ENCODE peak calls at places on chromosome 11, in seven cellular contexts. Z is H1, U is A549, I is transverse colon, R is ovary, E is HepG2, M is esophagus squamous epithelium. Q is an unnamed sample.

GRCh38 chr11:79321282-79321681 is 119.5 kb downstream of the TENM4 start:
- DNase-seq in U (no peak), Z (no peak), E (no peak), I (no peak), M (no peak), R (no peak), Q (no peak)

GRCh38 chr11:58837707-58838388 is 6.7 kb downstream of the GLYATL2 start:
- DNase-seq in Z (no peak), U (no peak), I (no peak), R (no peak), E (no peak), M (no peak), Q (no peak)

GRCh38 chr11:122046846-122047245 is 69.2 kb downstream of the BLID start:
- DNase-seq in E (no peak), U (no peak), M (no peak), I (no peak), Z (no peak), R (no peak), Q (no peak)

GRCh38 chr11:99069831-99070444 is 49.2 kb downstream of the CNTN5 start:
- DNase-seq in U (no peak), M (no peak), Z (peak), R (no peak), I (peak), E (peak), Q (peak)

GRCh38 chr11:70631624-70632047 is 233.3 kb downstream of the CTTN start:
- DNase-seq in R (no peak), M (no peak), U (no peak), I (no peak), E (no peak), Z (no peak), Q (no peak)

GRCh38 chr11:83008581-83008923 is 63.1 kb downstream of the RAB30 start:
- DNase-seq in R (no peak), E (peak), I (no peak), Z (no peak), M (no peak), U (no peak), Q (no peak)

GRCh38 chr11:8705171-8705570 is 22.6 kb downstream of the RPL27A start:
- DNase-seq in U (no peak), E (no peak), R (no peak), I (no peak), Z (no peak), M (no peak), Q (no peak)

GRCh38 chr11:126864934-126865333 is 135.6 kb downstream of the KIRREL3 start:
- DNase-seq in Z (no peak), R (no peak), E (no peak), M (no peak), I (no peak), U (no peak), Q (no peak)

GRCh38 chr11:35014352-35014751 is 97.9 kb downstream of the PDHX start:
- DNase-seq in I (no peak), Z (no peak), E (no peak), M (no peak), R (no peak), U (no peak), Q (no peak)

GRCh38 chr11:10998674-10999073 is 140.8 kb upstream of the ZBED5 start:
- DNase-seq in U (no peak), E (no peak), I (no peak), Z (no peak), M (no peak), R (no peak), Q (no peak)

GRCh38 chr11:1303196-1303821 is 6.1 kb downstream of the TOLLIP start:
- DNase-seq in U (no peak), R (no peak), Z (no peak), E (no peak), I (peak), M (no peak), Q (no peak)

GRCh38 chr11:24391165-24391564 is 105.7 kb upstream of the LUZP2 start:
- DNase-seq in I (no peak), U (no peak), R (no peak), M (no peak), Z (no peak), E (no peak), Q (no peak)

GRCh38 chr11:73787051-73787642 is 527 bp upstream of the MRPL48 start:
- DNase-seq in E (no peak), U (no peak), M (no peak), R (no peak), I (no peak), Z (no peak), Q (no peak)

GRCh38 chr11:17352925-17353227 is 1.3 kb downstream of the NCR3LG1 start:
- DNase-seq in Z (no peak), I (peak), E (peak), M (no peak), R (peak), U (peak), Q (peak)

GRCh38 chr11:108853864-108854263 is 189.0 kb downstream of the DDX10 start:
- DNase-seq in I (no peak), M (no peak), Z (no peak), E (no peak), U (no peak), R (no peak), Q (no peak)

GRCh38 chr11:7540830-7541555 is 27.2 kb downstream of the PPFIBP2 start:
- DNase-seq in I (no peak), M (no peak), E (no peak), U (no peak), R (no peak), Z (no peak), Q (no peak)

GRCh38 chr11:34027516-34028406 is 23.8 kb upstream of the CAPRIN1 start:
- DNase-seq in R (no peak), E (peak), I (peak), Z (no peak), U (no peak), M (no peak), Q (no peak)

GRCh38 chr11:96015911-96016565 is 92.1 kb upstream of the MTMR2 start:
- DNase-seq in I (no peak), R (no peak), E (peak), M (no peak), Z (no peak), U (no peak), Q (no peak)

GRCh38 chr11:34566736-34567135 is 53.1 kb upstream of the ELF5 start:
- DNase-seq in Z (no peak), M (no peak), E (no peak), U (no peak), R (no peak), I (no peak), Q (no peak)

GRCh38 chr11:69310934-69311766 is 17.2 kb downstream of the MYEOV start:
- DNase-seq in R (no peak), U (no peak), Z (no peak), M (no peak), E (no peak), I (no peak), Q (no peak)

GRCh38 chr11:78212586-78213371 is 24.1 kb downstream of the USP35 start:
- DNase-seq in M (no peak), E (no peak), I (no peak), R (no peak), U (no peak), Z (no peak), Q (peak)

GRCh38 chr11:73204711-73205121 is 13.4 kb upstream of the P2RY2 start:
- DNase-seq in M (no peak), U (no peak), R (no peak), Z (no peak), I (peak), E (no peak), Q (peak)

GRCh38 chr11:17686185-17686980 is 33.0 kb upstream of the MYOD1 start:
- DNase-seq in M (no peak), Z (no peak), I (no peak), U (no peak), E (no peak), R (no peak), Q (no peak)

DNA sequence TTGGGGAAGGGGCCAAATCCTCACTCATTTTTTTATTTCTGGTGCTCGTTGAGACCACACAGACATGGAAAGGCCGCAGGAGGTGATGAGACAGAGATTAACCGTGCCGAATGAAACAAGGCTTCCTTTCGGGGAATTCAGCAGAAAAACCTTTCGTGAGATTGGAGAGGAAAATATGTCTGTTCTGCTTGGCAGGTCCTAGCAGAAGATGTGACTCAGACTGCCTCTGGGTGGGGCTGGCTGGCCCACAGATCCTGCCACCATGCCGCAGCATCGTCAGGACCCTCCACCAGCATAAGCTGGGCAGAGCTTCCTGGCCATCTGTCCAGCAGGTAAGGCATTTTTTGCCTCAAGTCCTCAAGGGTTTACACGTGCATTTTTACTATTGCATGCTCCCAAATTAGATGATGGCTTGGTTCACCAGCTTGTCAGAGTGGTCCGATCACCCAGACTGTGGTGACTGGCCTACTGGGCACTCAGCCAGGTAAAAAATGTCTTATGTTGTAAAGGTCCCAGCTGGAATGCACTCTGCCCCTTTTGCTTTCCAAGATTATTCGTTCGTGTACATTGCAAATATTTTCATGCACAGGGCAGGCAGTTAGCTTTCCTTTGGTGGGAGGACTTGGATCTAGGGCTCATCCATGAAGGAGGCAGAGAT is 1.5 kb downstream of the DDB2 start:
- DNase-seq in I (peak), U (peak), E (peak), M (no peak), Z (no peak), R (peak), Q (peak)
- TF ChIP-seq POLR2A in I (no peak), U (no peak), E (no peak), M (no peak), Z (no peak), R (no peak), Q (no peak)

GRCh38 chr11:61042961-61043540 is 59.2 kb upstream of the CD5 start:
- DNase-seq in M (no peak), I (no peak), U (no peak), Z (no peak), R (no peak), E (no peak), Q (no peak)
- TF ChIP-seq POLR2A in M (no peak), I (no peak), U (no peak), Z (no peak), R (no peak), E (no peak), Q (no peak)

GRCh38 chr11:75509201-75509600 is 16.5 kb downstream of the GDPD5 start:
- DNase-seq in M (no peak), R (no peak), Z (no peak), E (no peak), U (no peak), I (no peak), Q (no peak)
- TF ChIP-seq POLR2A in M (no peak), R (no peak), Z (no peak), E (no peak), U (no peak), I (no peak), Q (no peak)

GRCh38 chr11:3841426-3842304 is 906 bp upstream of the RHOG start:
- DNase-seq in M (peak), U (peak), E (peak), Z (peak), I (peak), R (peak), Q (peak)
- TF ChIP-seq POLR2A in M (no peak), U (peak), E (no peak), Z (no peak), I (peak), R (peak), Q (no peak)

GRCh38 chr11:57741132-57742086 is at the start of gene SELENOH:
- DNase-seq in Z (peak), R (peak), M (peak), E (peak), U (peak), I (peak), Q (peak)
- TF ChIP-seq POLR2A in Z (peak), R (peak), M (peak), E (peak), U (peak), I (peak), Q (peak)

DNA sequence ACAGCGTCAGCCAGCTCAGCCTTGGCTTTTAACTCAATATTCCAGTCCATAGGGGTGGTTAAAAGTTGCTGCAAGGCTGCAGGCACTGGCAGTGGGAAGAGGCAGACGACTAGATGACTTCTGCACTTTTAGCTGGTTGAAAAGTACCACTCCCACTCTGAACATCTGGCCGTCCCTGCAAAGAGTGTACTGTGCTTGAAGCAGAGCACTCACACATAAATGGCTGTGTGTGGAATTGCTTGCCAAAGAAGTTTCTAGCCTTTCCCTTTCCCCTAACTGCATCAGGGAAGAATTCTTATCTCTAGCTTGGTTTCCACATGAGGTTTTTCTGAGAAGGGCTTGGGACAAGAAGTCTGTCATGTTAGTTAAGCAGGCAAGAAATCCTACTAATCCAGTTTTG is 5.1 kb upstream of the PHLDB1 start:
- DNase-seq in Z (no peak), I (no peak), R (no peak), E (no peak), U (no peak), M (no peak), Q (peak)
- TF ChIP-seq POLR2A in Z (no peak), I (no peak), R (no peak), E (no peak), U (no peak), M (no peak), Q (no peak)

DNA sequence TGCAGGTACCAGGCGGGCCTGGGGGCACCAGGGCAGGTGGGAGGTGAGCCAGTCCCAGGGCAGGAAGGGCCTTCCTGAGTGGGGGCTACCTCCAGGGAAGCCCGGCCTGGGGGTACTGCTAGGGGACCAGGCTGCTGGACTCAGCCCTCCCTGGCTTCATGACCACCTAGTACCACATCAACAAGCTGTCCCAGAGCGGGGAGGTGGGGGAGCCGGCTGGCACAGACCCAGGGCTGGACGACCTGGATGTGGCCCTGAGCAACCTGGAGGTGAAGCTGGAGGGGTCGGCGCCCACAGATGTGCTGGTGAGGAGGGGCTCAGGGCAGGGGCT is 6.7 kb downstream of the TRPT1 start:
- DNase-seq in E (no peak), M (no peak), R (peak), U (no peak), Z (no peak), I (no peak), Q (no peak)
- TF ChIP-seq POLR2A in E (no peak), M (no peak), R (no peak), U (no peak), Z (no peak), I (no peak), Q (no peak)

GRCh38 chr11:128469220-128469619 is 118.1 kb downstream of the ETS1 start:
- DNase-seq in U (no peak), E (no peak), M (no peak), Z (no peak), R (no peak), I (peak), Q (no peak)
- TF ChIP-seq POLR2A in U (no peak), E (no peak), M (no peak), Z (no peak), R (no peak), I (no peak), Q (no peak)

Q was measured in adrenal gland.